ENCODE peak calls at places on chromosomes 11 and 22, in seven cellular contexts. K is HCT116, V is K562, D is SK-N-SH, L is HepG2, N is H1, E is GM12878. X is an unnamed sample.

GRCh38 chr11:124622531-124623451 is at the start of gene TBRG1:
- DNase-seq in K (peak), V (peak), D (peak), L (peak), N (peak), E (peak), X (peak)

GRCh38 chr11:19603771-19604170 is 108.9 kb upstream of the NAV2 start:
- DNase-seq in K (no peak), V (no peak), D (no peak), L (no peak), N (no peak), E (no peak), X (no peak)

GRCh38 chr11:32386770-32387377 is 48.5 kb downstream of the WT1 start:
- DNase-seq in K (no peak), V (peak), D (peak), L (no peak), N (no peak), E (no peak), X (no peak)

GRCh38 chr11:118342503-118343161 is at the start of gene CD3D:
- DNase-seq in K (no peak), V (peak), D (no peak), L (peak), N (no peak), E (no peak), X (no peak)

GRCh38 chr22:37462983-37463382 is 23.2 kb downstream of the MFNG start:
- DNase-seq in K (no peak), V (peak), D (no peak), L (peak), N (peak), E (no peak), X (no peak)

GRCh38 chr22:40147388-40148176 is 30.1 kb upstream of the TNRC6B start:
- DNase-seq in K (no peak), V (no peak), D (no peak), L (no peak), N (peak), E (no peak), X (no peak)

GRCh38 chr11:1920909-1921575 is 1.5 kb downstream of the TNNT3 start:
- DNase-seq in K (no peak), V (no peak), D (peak), L (no peak), N (no peak), E (no peak), X (no peak)

GRCh38 chr11:122140535-122140934 is 24.5 kb upstream of the BLID start:
- DNase-seq in K (no peak), V (no peak), D (no peak), L (no peak), N (no peak), E (no peak), X (no peak)

GRCh38 chr22:41576877-41577276 is 12.8 kb downstream of the PMM1 start:
- DNase-seq in K (peak), V (peak), D (peak), L (peak), N (peak), E (no peak), X (peak)

GRCh38 chr22:49712195-49712791 is 115.4 kb downstream of the BRD1 start:
- DNase-seq in K (no peak), V (peak), D (no peak), L (no peak), N (peak), E (no peak), X (peak)

GRCh38 chr22:49710746-49711145 is 116.9 kb downstream of the BRD1 start:
- DNase-seq in K (no peak), V (no peak), D (no peak), L (no peak), N (no peak), E (no peak), X (no peak)

GRCh38 chr22:49713003-49713402 is 114.7 kb downstream of the BRD1 start:
- DNase-seq in K (no peak), V (no peak), D (no peak), L (no peak), N (no peak), E (no peak), X (no peak)

GRCh38 chr22:49705631-49706352 is 121.9 kb downstream of the BRD1 start:
- DNase-seq in K (no peak), V (peak), D (no peak), L (no peak), N (no peak), E (no peak), X (no peak)

GRCh38 chr22:49709464-49709863 is 118.2 kb downstream of the BRD1 start:
- DNase-seq in K (no peak), V (no peak), D (no peak), L (no peak), N (no peak), E (no peak), X (no peak)
- TF ChIP-seq JUND in K (no peak), V (no peak), D (no peak), L (no peak), N (no peak), E (no peak), X (no peak)

DNA sequence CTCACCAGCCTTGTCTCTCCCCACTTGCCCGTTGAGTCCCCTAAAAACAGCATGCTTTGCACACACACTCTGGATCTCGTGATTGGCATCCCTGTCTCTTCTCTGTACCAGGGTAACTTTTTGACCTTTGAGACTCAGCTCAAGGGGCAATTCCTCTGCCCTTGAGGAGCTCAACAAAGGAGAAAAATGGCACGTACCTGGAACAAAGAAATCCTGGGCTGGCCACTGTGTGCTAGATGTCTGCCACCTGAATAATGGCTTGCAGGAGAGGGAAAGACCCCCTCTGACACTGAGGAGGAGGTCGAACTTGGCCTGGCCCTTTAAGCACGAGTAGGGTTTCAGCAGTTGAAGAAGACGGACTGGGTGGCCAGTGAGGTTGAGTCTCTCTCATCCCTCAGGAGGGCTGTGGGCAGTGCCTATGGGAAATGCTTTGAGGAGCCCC is 5.8 kb downstream of the UBE2L3 start:
- DNase-seq in K (no peak), V (no peak), D (no peak), L (no peak), N (no peak), E (no peak), X (no peak)
- TF ChIP-seq JUND in K (no peak), V (no peak), D (no peak), L (no peak), N (no peak), E (no peak), X (no peak)

DNA sequence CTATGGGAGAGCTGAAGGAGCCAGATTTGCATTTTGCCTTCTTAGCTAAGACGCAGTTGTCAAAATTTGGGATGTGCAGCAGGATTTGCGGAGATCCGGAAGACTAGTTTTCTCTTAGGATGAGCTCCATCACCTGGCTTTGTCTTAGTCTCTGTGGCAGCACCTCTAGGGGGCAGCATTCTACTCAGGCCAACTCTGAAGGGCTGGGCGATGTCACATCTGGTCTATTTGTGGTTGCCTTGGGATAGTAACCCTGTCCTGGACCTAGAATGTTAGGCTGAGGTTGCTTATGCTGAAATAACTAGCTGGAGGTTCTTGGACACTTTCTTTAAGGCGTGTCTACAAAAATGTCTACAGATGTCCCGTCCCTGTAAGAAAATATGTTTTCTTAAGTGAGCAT is 116.2 kb downstream of the FAT3 start:
- DNase-seq in K (no peak), V (peak), D (peak), L (peak), N (peak), E (no peak), X (no peak)
- TF ChIP-seq JUND in K (no peak), V (no peak), D (no peak), L (no peak), N (no peak), E (no peak), X (no peak)

GRCh38 chr11:105696000-105696399 is 86.1 kb downstream of the GRIA4 start:
- DNase-seq in K (no peak), V (no peak), D (no peak), L (no peak), N (no peak), E (no peak), X (no peak)

GRCh38 chr11:105701098-105701497 is 91.2 kb downstream of the GRIA4 start:
- DNase-seq in K (no peak), V (no peak), D (no peak), L (no peak), N (no peak), E (no peak), X (peak)

GRCh38 chr11:105697291-105697690 is 87.4 kb downstream of the GRIA4 start:
- DNase-seq in K (no peak), V (no peak), D (no peak), L (no peak), N (no peak), E (no peak), X (no peak)

GRCh38 chr11:105699203-105699602 is 89.3 kb downstream of the GRIA4 start:
- DNase-seq in K (no peak), V (no peak), D (no peak), L (no peak), N (no peak), E (no peak), X (no peak)
- TF ChIP-seq JUND in K (no peak), V (no peak), D (no peak), L (no peak), N (no peak), E (no peak), X (no peak)

DNA sequence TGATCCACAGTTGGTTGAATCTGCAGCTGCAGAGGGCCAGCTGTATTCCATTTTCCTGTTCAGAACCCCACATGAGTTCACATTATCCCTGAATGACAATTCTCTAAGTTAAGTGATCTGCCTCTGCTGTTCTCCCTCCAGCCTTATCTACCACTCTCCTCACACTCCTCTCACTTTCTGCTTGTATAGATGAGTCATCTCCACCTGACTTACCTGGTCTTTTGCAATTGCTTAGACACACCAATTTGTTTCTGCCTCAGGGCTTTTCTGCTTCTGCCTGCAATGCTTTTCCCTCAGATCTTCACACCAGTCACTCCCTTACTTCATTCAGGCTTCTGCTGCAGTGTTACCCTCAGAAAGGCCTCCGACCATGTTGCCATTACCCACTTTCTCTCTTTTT is 118.1 kb downstream of the ATM start:
- DNase-seq in K (peak), V (peak), D (no peak), L (peak), N (no peak), E (no peak), X (peak)
- TF ChIP-seq JUND in K (peak), V (peak), D (no peak), L (no peak), N (peak), E (no peak), X (peak)

DNA sequence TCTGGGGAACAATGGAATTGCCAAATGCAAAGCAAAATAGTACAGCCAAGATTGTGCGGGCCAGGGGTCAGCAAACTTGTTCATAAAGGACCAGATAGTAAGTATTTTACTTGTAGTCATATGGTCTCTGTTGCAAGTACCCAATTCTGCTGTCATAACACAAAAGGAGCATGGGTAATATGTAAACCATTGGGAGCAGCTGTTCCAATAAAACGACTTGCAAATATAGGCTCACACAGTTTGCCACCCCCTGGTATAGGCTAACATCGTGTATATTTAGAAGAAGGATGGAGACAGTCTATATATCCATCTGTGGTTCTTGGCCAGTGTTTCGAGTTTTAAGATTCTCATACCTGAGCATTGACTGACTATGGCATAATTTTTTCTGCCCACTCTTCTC is 15.6 kb downstream of the SDHAF2 start:
- DNase-seq in K (no peak), V (no peak), D (no peak), L (no peak), N (no peak), E (no peak), X (no peak)
- TF ChIP-seq JUND in K (no peak), V (no peak), D (no peak), L (no peak), N (no peak), E (no peak), X (no peak)